ENCODE peak calls at places on chromosome 21, in seven cellular contexts. One of them, this sample, is unnamed.

GRCh38 chr21:40291560-40291959 is 424.3 kb downstream of the PCP4 start:
- DNase-seq in H7: peak
- DNase-seq in bronchial epithelial cell: no peak
- DNase-seq in epithelial cell of proximal tubule: no peak
- DNase-seq in tibial artery: no peak
- DNase-seq in adrenal gland: no peak
- DNase-seq in vagina: no peak
- DNase-seq in this sample: no peak

GRCh38 chr21:26881504-26882228 is 36.5 kb upstream of the ADAMTS1 start:
- DNase-seq in H7: peak
- DNase-seq in bronchial epithelial cell: peak
- DNase-seq in epithelial cell of proximal tubule: no peak
- DNase-seq in tibial artery: no peak
- DNase-seq in adrenal gland: no peak
- DNase-seq in vagina: no peak
- DNase-seq in this sample: peak

GRCh38 chr21:33350676-33351075 is 25.9 kb downstream of the IFNAR1 start:
- DNase-seq in H7: no peak
- DNase-seq in bronchial epithelial cell: no peak
- DNase-seq in epithelial cell of proximal tubule: no peak
- DNase-seq in tibial artery: no peak
- DNase-seq in adrenal gland: no peak
- DNase-seq in vagina: no peak
- DNase-seq in this sample: no peak

GRCh38 chr21:25999935-26000582 is 170.5 kb downstream of the APP start:
- DNase-seq in H7: no peak
- DNase-seq in bronchial epithelial cell: no peak
- DNase-seq in epithelial cell of proximal tubule: no peak
- DNase-seq in tibial artery: no peak
- DNase-seq in adrenal gland: no peak
- DNase-seq in vagina: no peak
- DNase-seq in this sample: no peak

GRCh38 chr21:37145635-37146111 is 72.6 kb downstream of the TTC3 start:
- DNase-seq in H7: no peak
- DNase-seq in bronchial epithelial cell: peak
- DNase-seq in epithelial cell of proximal tubule: no peak
- DNase-seq in tibial artery: no peak
- DNase-seq in adrenal gland: no peak
- DNase-seq in vagina: no peak
- DNase-seq in this sample: peak

GRCh38 chr21:31872452-31873274 is at the start of gene HUNK:
- DNase-seq in H7: peak
- DNase-seq in bronchial epithelial cell: no peak
- DNase-seq in epithelial cell of proximal tubule: no peak
- DNase-seq in tibial artery: no peak
- DNase-seq in adrenal gland: peak
- DNase-seq in vagina: no peak
- DNase-seq in this sample: peak

GRCh38 chr21:40680311-40680710 is 166.6 kb downstream of the DSCAM start:
- DNase-seq in H7: no peak
- DNase-seq in bronchial epithelial cell: no peak
- DNase-seq in epithelial cell of proximal tubule: no peak
- DNase-seq in tibial artery: no peak
- DNase-seq in adrenal gland: no peak
- DNase-seq in vagina: no peak
- DNase-seq in this sample: no peak

GRCh38 chr21:29477941-29478340 is 179.2 kb downstream of the BACH1 start:
- DNase-seq in H7: no peak
- DNase-seq in bronchial epithelial cell: peak
- DNase-seq in epithelial cell of proximal tubule: no peak
- DNase-seq in tibial artery: no peak
- DNase-seq in adrenal gland: no peak
- DNase-seq in vagina: no peak
- DNase-seq in this sample: peak

GRCh38 chr21:32597205-32597604 is 11.9 kb upstream of the TCP10L start:
- DNase-seq in H7: no peak
- DNase-seq in bronchial epithelial cell: peak
- DNase-seq in epithelial cell of proximal tubule: peak
- DNase-seq in tibial artery: no peak
- DNase-seq in adrenal gland: no peak
- DNase-seq in vagina: no peak
- DNase-seq in this sample: peak

GRCh38 chr21:25925064-25925463 is 190.3 kb downstream of the GABPA start:
- DNase-seq in H7: no peak
- DNase-seq in bronchial epithelial cell: no peak
- DNase-seq in epithelial cell of proximal tubule: no peak
- DNase-seq in tibial artery: no peak
- DNase-seq in adrenal gland: peak
- DNase-seq in vagina: no peak
- DNase-seq in this sample: no peak

GRCh38 chr21:20999567-21000169 is 1.5 kb downstream of the NCAM2 start:
- DNase-seq in H7: peak
- DNase-seq in bronchial epithelial cell: peak
- DNase-seq in epithelial cell of proximal tubule: no peak
- DNase-seq in tibial artery: no peak
- DNase-seq in adrenal gland: peak
- DNase-seq in vagina: no peak
- DNase-seq in this sample: peak

GRCh38 chr21:34983680-34984086 is 65.4 kb downstream of the RUNX1 start:
- DNase-seq in H7: no peak
- DNase-seq in bronchial epithelial cell: peak
- DNase-seq in epithelial cell of proximal tubule: peak
- DNase-seq in tibial artery: no peak
- DNase-seq in adrenal gland: no peak
- DNase-seq in vagina: no peak
- DNase-seq in this sample: peak

GRCh38 chr21:17777321-17777720 is 41.8 kb downstream of the C21orf91 start:
- DNase-seq in H7: no peak
- DNase-seq in bronchial epithelial cell: no peak
- DNase-seq in epithelial cell of proximal tubule: no peak
- DNase-seq in tibial artery: no peak
- DNase-seq in adrenal gland: no peak
- DNase-seq in vagina: no peak
- DNase-seq in this sample: peak

GRCh38 chr21:44764319-44765230 is 37.0 kb downstream of the UBE2G2 start:
- DNase-seq in H7: peak
- DNase-seq in bronchial epithelial cell: no peak
- DNase-seq in epithelial cell of proximal tubule: no peak
- DNase-seq in tibial artery: peak
- DNase-seq in adrenal gland: peak
- DNase-seq in vagina: no peak
- DNase-seq in this sample: no peak

GRCh38 chr21:43611598-43612369 is 47.5 kb downstream of the HSF2BP start:
- DNase-seq in H7: peak
- DNase-seq in bronchial epithelial cell: peak
- DNase-seq in epithelial cell of proximal tubule: no peak
- DNase-seq in tibial artery: peak
- DNase-seq in adrenal gland: peak
- DNase-seq in vagina: no peak
- DNase-seq in this sample: peak

GRCh38 chr21:42055425-42055824 is 15.7 kb upstream of the UMODL1 start:
- DNase-seq in H7: no peak
- DNase-seq in bronchial epithelial cell: no peak
- DNase-seq in epithelial cell of proximal tubule: no peak
- DNase-seq in tibial artery: no peak
- DNase-seq in adrenal gland: no peak
- DNase-seq in vagina: no peak
- DNase-seq in this sample: no peak

GRCh38 chr21:42058631-42059111 is 12.4 kb upstream of the UMODL1 start:
- DNase-seq in H7: no peak
- DNase-seq in bronchial epithelial cell: no peak
- DNase-seq in epithelial cell of proximal tubule: no peak
- DNase-seq in tibial artery: no peak
- DNase-seq in adrenal gland: no peak
- DNase-seq in vagina: no peak
- DNase-seq in this sample: no peak

GRCh38 chr21:42056468-42056867 is 14.6 kb upstream of the UMODL1 start:
- DNase-seq in H7: no peak
- DNase-seq in bronchial epithelial cell: no peak
- DNase-seq in epithelial cell of proximal tubule: no peak
- DNase-seq in tibial artery: no peak
- DNase-seq in adrenal gland: no peak
- DNase-seq in vagina: no peak
- DNase-seq in this sample: peak

GRCh38 chr21:42057861-42058437 is 13.2 kb upstream of the UMODL1 start:
- DNase-seq in H7: no peak
- DNase-seq in bronchial epithelial cell: no peak
- DNase-seq in epithelial cell of proximal tubule: no peak
- DNase-seq in tibial artery: no peak
- DNase-seq in adrenal gland: no peak
- DNase-seq in vagina: no peak
- DNase-seq in this sample: no peak

GRCh38 chr21:42056996-42057689 is 14.0 kb upstream of the UMODL1 start:
- DNase-seq in H7: peak
- DNase-seq in bronchial epithelial cell: peak
- DNase-seq in epithelial cell of proximal tubule: no peak
- DNase-seq in tibial artery: peak
- DNase-seq in adrenal gland: no peak
- DNase-seq in vagina: no peak
- DNase-seq in this sample: peak
- H3K4me3 ChIP-seq in H7: no peak
- H3K4me3 ChIP-seq in bronchial epithelial cell: no peak
- H3K4me3 ChIP-seq in epithelial cell of proximal tubule: no peak
- H3K4me3 ChIP-seq in tibial artery: no peak
- H3K4me3 ChIP-seq in adrenal gland: no peak
- H3K4me3 ChIP-seq in vagina: no peak
- H3K4me3 ChIP-seq in this sample: no peak

DNA sequence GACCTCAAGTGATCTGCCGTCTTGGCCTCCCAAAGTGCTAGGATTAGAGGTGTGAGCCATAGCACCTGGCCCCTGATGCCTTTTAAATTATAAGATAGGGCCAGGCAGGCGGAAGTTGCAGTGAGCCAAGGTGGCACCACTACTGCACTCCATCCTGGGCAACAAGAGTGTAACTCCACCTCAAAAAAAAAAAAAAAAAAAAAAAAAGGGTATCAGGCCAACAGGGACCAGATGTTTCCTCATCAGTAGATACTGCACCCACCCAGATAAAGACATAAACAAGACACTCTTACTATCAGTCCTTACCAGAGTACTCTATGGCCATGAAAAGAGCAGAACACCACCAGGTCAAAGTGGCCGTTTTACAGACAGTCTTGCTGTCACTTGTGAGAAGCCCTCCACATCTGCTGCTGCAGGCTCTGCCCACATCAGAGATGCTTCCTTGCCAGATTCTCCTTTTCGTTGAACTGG is 3.3 kb downstream of the C21orf58 start:
- DNase-seq in H7: no peak
- DNase-seq in bronchial epithelial cell: no peak
- DNase-seq in epithelial cell of proximal tubule: no peak
- DNase-seq in tibial artery: no peak
- DNase-seq in adrenal gland: no peak
- DNase-seq in vagina: no peak
- DNase-seq in this sample: no peak
- H3K4me3 ChIP-seq in H7: no peak
- H3K4me3 ChIP-seq in bronchial epithelial cell: no peak
- H3K4me3 ChIP-seq in epithelial cell of proximal tubule: no peak
- H3K4me3 ChIP-seq in tibial artery: no peak
- H3K4me3 ChIP-seq in adrenal gland: no peak
- H3K4me3 ChIP-seq in vagina: no peak
- H3K4me3 ChIP-seq in this sample: no peak

DNA sequence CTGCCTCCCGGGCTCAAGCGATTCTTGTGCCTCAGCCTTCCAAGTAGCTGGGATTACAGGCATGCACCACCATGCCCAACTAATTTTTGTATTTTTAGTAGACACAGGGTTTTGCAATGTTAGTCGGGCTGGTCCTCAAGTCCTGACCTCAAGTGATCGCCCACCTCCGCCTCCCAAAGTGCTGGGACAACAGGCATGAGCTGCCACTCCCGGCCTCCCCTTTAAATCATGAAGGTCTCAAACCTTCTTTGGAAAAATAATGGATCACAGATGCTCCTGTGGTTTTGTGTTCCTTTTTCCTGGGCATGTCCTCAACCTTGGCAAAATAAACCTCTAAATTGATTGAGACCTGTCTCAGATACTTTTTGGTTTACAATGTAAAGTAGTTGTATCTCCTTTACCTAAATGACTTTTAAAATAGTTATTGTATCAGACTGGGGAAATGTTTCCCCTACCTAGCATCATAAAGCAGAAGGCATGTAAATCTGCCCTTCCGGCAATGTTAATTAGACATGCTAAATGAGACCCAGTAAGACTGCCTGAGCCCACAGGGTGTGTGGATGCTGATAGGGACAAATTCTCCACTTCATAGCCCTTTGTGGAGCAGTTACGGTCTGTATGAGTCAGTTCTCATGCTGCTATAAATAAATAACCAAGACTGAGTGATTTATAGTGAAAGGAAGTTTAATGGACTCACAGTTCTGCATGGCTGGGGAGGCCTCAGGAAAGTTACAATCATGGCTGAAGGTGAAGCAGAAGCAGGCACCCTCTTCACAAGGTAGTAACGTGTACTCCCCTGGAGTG is 27.8 kb downstream of the CBR1 start:
- DNase-seq in H7: no peak
- DNase-seq in bronchial epithelial cell: peak
- DNase-seq in epithelial cell of proximal tubule: peak
- DNase-seq in tibial artery: no peak
- DNase-seq in adrenal gland: no peak
- DNase-seq in vagina: no peak
- DNase-seq in this sample: peak
- H3K4me3 ChIP-seq in H7: no peak
- H3K4me3 ChIP-seq in bronchial epithelial cell: no peak
- H3K4me3 ChIP-seq in epithelial cell of proximal tubule: no peak
- H3K4me3 ChIP-seq in tibial artery: no peak
- H3K4me3 ChIP-seq in adrenal gland: no peak
- H3K4me3 ChIP-seq in vagina: no peak
- H3K4me3 ChIP-seq in this sample: no peak

DNA sequence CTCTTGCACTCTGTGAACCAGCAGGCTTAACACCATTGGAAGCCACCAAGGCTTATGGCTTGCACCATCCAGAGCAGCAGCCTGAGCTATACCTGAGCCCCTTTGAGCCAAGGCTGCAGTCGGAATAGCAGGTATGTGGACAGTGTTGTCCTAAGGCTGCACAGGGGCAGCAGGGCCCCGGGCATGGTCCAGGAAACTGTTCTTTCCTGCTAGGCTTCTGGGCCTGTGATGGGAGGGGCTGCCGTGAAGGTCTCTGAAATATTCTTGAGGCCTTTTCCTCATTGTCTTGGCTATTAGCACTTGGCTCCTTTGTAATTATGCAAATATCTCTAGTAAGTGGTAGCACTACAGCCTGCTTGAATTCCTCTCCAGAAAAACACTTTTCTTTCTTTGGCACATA is 5.0 kb downstream of the KRTAP20-4 start:
- DNase-seq in H7: no peak
- DNase-seq in bronchial epithelial cell: no peak
- DNase-seq in epithelial cell of proximal tubule: no peak
- DNase-seq in tibial artery: no peak
- DNase-seq in adrenal gland: no peak
- DNase-seq in vagina: no peak
- DNase-seq in this sample: no peak
- H3K4me3 ChIP-seq in H7: no peak
- H3K4me3 ChIP-seq in bronchial epithelial cell: no peak
- H3K4me3 ChIP-seq in epithelial cell of proximal tubule: no peak
- H3K4me3 ChIP-seq in tibial artery: no peak
- H3K4me3 ChIP-seq in adrenal gland: no peak
- H3K4me3 ChIP-seq in vagina: no peak
- H3K4me3 ChIP-seq in this sample: no peak

GRCh38 chr21:45875881-45876280 is 105.7 kb upstream of the COL6A1 start:
- DNase-seq in H7: peak
- DNase-seq in bronchial epithelial cell: no peak
- DNase-seq in epithelial cell of proximal tubule: no peak
- DNase-seq in tibial artery: no peak
- DNase-seq in adrenal gland: no peak
- DNase-seq in vagina: no peak
- DNase-seq in this sample: no peak
- H3K4me3 ChIP-seq in H7: no peak
- H3K4me3 ChIP-seq in bronchial epithelial cell: no peak
- H3K4me3 ChIP-seq in epithelial cell of proximal tubule: no peak
- H3K4me3 ChIP-seq in tibial artery: no peak
- H3K4me3 ChIP-seq in adrenal gland: no peak
- H3K4me3 ChIP-seq in vagina: no peak
- H3K4me3 ChIP-seq in this sample: no peak